ENCODE peak calls at places on chromosomes 5 and 9, in seven cellular contexts. D, J, R, Q, A, F and U are unnamed samples. For H3K4me1 and H3K36me3, the result is how much of the 10 kb centered on the place peaks cover.

GRCh38 chr5:135211791-135212190 is 177.8 kb upstream of the PITX1 start:
- DNase-seq in J (no peak), Q (no peak), A (no peak), R (peak), D (no peak), F (no peak), U (no peak)

GRCh38 chr5:110032386-110032785 is 342.7 kb downstream of the MAN2A1 start:
- DNase-seq in R (no peak), A (no peak), J (no peak), D (no peak), F (no peak), Q (no peak), U (no peak)

GRCh38 chr9:89153618-89154017 is 25.0 kb downstream of the SHC3 start:
- DNase-seq in D (no peak), Q (no peak), A (peak), R (peak), J (no peak), F (peak), U (no peak)

GRCh38 chr5:157225463-157226422 is 40.2 kb upstream of the CYFIP2 start:
- DNase-seq in Q (no peak), F (no peak), R (no peak), D (no peak), J (no peak), A (no peak), U (peak)

GRCh38 chr9:4258321-4259093 is 41.4 kb downstream of the GLIS3 start:
- DNase-seq in J (no peak), A (peak), Q (no peak), F (peak), D (no peak), R (no peak), U (no peak)

GRCh38 chr5:44336708-44337107 is 52.5 kb downstream of the FGF10 start:
- DNase-seq in D (no peak), F (no peak), A (no peak), R (no peak), Q (no peak), J (no peak), U (no peak)

GRCh38 chr9:94847486-94847885 is 121.0 kb downstream of the AOPEP start:
- DNase-seq in A (peak), J (no peak), D (no peak), F (peak), Q (no peak), R (no peak), U (no peak)

GRCh38 chr5:10034008-10034407 is 215.7 kb downstream of the ATPSCKMT start:
- DNase-seq in A (no peak), R (peak), D (no peak), J (no peak), F (no peak), Q (no peak), U (no peak)

GRCh38 chr5:1130218-1130946 is 18.5 kb upstream of the SLC12A7 start:
- DNase-seq in F (no peak), Q (no peak), J (peak), R (no peak), A (no peak), D (peak), U (no peak)

GRCh38 chr9:80968611-80969010 is 720.7 kb downstream of the TLE1 start:
- DNase-seq in A (peak), D (no peak), Q (no peak), J (no peak), R (peak), F (peak), U (no peak)

GRCh38 chr5:10307206-10308148 is at the start of gene CMBL:
- DNase-seq in J (peak), F (peak), A (peak), D (no peak), R (peak), Q (peak), U (no peak)

GRCh38 chr5:21711854-21712752 is 1141.0 kb downstream of the CDH12 start:
- DNase-seq in R (no peak), J (no peak), F (peak), Q (no peak), A (peak), D (no peak), U (no peak)

GRCh38 chr5:152532714-152533113 is 127.6 kb upstream of the NMUR2 start:
- DNase-seq in D (peak), F (peak), J (no peak), Q (no peak), R (no peak), A (peak), U (no peak)

GRCh38 chr9:105141448-105142101 is 102.9 kb upstream of the SLC44A1 start:
- DNase-seq in F (no peak), D (peak), R (no peak), A (no peak), J (no peak), Q (no peak), U (no peak)

GRCh38 chr5:174532453-174533126 is 191.8 kb upstream of the MSX2 start:
- DNase-seq in F (peak), J (peak), A (peak), R (peak), Q (peak), D (no peak), U (no peak)

GRCh38 chr9:86275962-86276361 is 6.4 kb downstream of the ISCA1 start:
- DNase-seq in F (no peak), J (no peak), D (peak), R (no peak), Q (no peak), A (no peak), U (no peak)

GRCh38 chr9:98201102-98201501 is 8.7 kb upstream of the CORO2A start:
- DNase-seq in J (no peak), R (no peak), D (peak), A (no peak), F (no peak), Q (no peak), U (no peak)

GRCh38 chr5:176625966-176626875 is 4.1 kb downstream of the SNCB start:
- DNase-seq in R (no peak), Q (no peak), A (no peak), D (no peak), J (no peak), F (no peak), U (no peak)

GRCh38 chr9:76557674-76558073 is 98.7 kb downstream of the GCNT1 start:
- DNase-seq in J (no peak), A (peak), Q (no peak), F (no peak), R (no peak), D (no peak), U (no peak)

GRCh38 chr9:36142510-36143161 is 6.1 kb downstream of the GLIPR2 start:
- DNase-seq in D (no peak), R (no peak), J (peak), Q (no peak), F (no peak), A (no peak), U (no peak)

GRCh38 chr9:36141761-36142160 is 5.2 kb downstream of the GLIPR2 start:
- DNase-seq in F (no peak), A (no peak), Q (no peak), D (no peak), R (no peak), J (no peak), U (no peak)

GRCh38 chr9:36140086-36141084 is 3.9 kb downstream of the GLIPR2 start:
- DNase-seq in R (no peak), D (no peak), F (no peak), J (no peak), Q (no peak), A (no peak), U (no peak)

GRCh38 chr9:36143242-36143641 is 6.7 kb downstream of the GLIPR2 start:
- DNase-seq in J (peak), R (no peak), A (no peak), F (no peak), Q (peak), D (no peak), U (no peak)

DNA sequence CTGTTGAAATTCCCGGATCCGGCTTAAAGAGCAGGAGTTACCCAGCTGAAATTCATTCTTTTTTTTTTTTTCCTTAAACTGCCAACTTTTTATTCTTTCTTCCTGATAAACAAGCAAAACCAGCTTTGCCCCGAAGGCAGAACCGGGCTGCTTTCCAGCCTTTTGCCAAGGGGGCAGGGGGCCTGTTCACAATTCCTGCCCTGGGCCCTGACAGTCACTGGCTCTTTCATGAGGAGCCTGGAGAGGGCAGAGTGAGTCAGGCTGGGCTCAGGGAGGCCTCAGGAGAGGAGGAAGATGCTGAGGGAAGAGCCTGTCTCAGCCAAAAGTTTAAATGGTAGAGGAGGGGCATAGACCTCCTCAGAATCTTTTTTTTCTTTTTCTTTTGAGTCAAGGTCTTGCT is 4.8 kb downstream of the GLIPR2 start:
- DNase-seq in A (peak), R (no peak), J (no peak), D (no peak), F (no peak), Q (no peak), U (no peak)
- H3K4me1 ChIP-seq in A (under half), R (under half), J (under half), D (under half), F (under half), Q (under half), U (half or more)

GRCh38 chr9:127474592-127474991 is 23.3 kb downstream of the LRSAM1 start:
- DNase-seq in D (no peak), F (no peak), A (no peak), Q (peak), R (no peak), J (no peak), U (no peak)
- H3K36me3 ChIP-seq in D (under half), F (under half), A (under half), Q (under half), R (under half), J (under half), U (under half)

DNA sequence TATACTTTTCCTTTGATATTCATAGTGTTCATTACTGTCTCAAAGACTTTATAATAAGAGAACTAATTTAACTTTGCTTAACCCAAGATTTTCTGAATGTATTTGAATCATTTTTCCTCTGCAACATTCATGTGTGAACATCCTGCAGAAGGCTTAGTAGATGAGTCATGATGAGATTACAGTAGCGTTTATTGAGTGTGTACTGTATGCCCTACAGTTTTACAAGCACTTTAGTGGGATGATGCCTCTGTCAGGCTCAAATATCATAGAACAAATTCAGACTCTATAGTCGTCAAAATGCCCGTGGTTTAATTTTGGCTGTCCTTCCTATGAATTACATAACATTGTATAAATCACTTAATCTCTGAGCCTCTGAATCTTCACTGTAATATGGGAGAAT is 41.2 kb downstream of the FYB1 start:
- DNase-seq in A (peak), R (no peak), Q (no peak), F (peak), J (no peak), D (no peak), U (no peak)
- H3K4me1 ChIP-seq in A (under half), R (under half), Q (under half), F (under half), J (under half), D (under half), U (half or more)

GRCh38 chr5:54997081-54997480 is 11.7 kb upstream of the ESM1 start:
- DNase-seq in Q (no peak), D (no peak), J (no peak), R (no peak), A (no peak), F (no peak), U (no peak)
- H3K36me3 ChIP-seq in Q (under half), D (under half), J (under half), R (under half), A (under half), F (under half), U (under half)